ENCODE peak calls at places on chromosomes 3 and 15, in four cellular contexts. One of them, this sample, is unnamed. For H3K4me1, the result is how much of the 10 kb centered on the place peaks cover.

GRCh38 chr3:32551496-32551895 is 19.2 kb downstream of the DYNC1LI1 start:
- DNase-seq in hepatocyte: no peak
- DNase-seq in heart right ventricle: no peak
- DNase-seq in body of pancreas: no peak
- DNase-seq in this sample: no peak

GRCh38 chr3:136898954-136899353 is 36.9 kb downstream of the NCK1 start:
- DNase-seq in hepatocyte: peak
- DNase-seq in heart right ventricle: no peak
- DNase-seq in body of pancreas: no peak
- DNase-seq in this sample: no peak

GRCh38 chr15:69223083-69223813 is 62.8 kb downstream of the GLCE start:
- DNase-seq in hepatocyte: no peak
- DNase-seq in body of pancreas: no peak
- DNase-seq in heart right ventricle: no peak
- DNase-seq in this sample: no peak

GRCh38 chr3:60076307-60076706 is 1026.5 kb upstream of the CFAP20DC start:
- DNase-seq in body of pancreas: no peak
- DNase-seq in hepatocyte: no peak
- DNase-seq in heart right ventricle: no peak
- DNase-seq in this sample: no peak

GRCh38 chr3:39494781-39495180 is 27.3 kb downstream of the MOBP start:
- DNase-seq in heart right ventricle: no peak
- DNase-seq in hepatocyte: no peak
- DNase-seq in body of pancreas: no peak
- DNase-seq in this sample: no peak

GRCh38 chr15:74422723-74423442 is 10.9 kb downstream of the SEMA7A start:
- DNase-seq in hepatocyte: no peak
- DNase-seq in heart right ventricle: no peak
- DNase-seq in body of pancreas: no peak
- DNase-seq in this sample: peak

GRCh38 chr3:59771760-59772159 is 721.9 kb upstream of the CFAP20DC start:
- DNase-seq in heart right ventricle: no peak
- DNase-seq in hepatocyte: peak
- DNase-seq in body of pancreas: no peak
- DNase-seq in this sample: no peak

GRCh38 chr15:79365765-79366164 is 54.9 kb downstream of the TMED3 start:
- DNase-seq in body of pancreas: no peak
- DNase-seq in hepatocyte: no peak
- DNase-seq in heart right ventricle: no peak
- DNase-seq in this sample: no peak

GRCh38 chr3:67647390-67647878 is 7.0 kb downstream of the SUCLG2 start:
- DNase-seq in hepatocyte: peak
- DNase-seq in heart right ventricle: no peak
- DNase-seq in body of pancreas: peak
- DNase-seq in this sample: no peak

GRCh38 chr3:113147608-113148306 is 63.6 kb upstream of the BOC start:
- DNase-seq in body of pancreas: no peak
- DNase-seq in heart right ventricle: peak
- DNase-seq in hepatocyte: peak
- DNase-seq in this sample: no peak

GRCh38 chr3:179071161-179071568 is 444 bp downstream of the ZMAT3 start:
- DNase-seq in hepatocyte: peak
- DNase-seq in body of pancreas: peak
- DNase-seq in heart right ventricle: no peak
- DNase-seq in this sample: no peak

GRCh38 chr15:70579766-70580165 is 183.6 kb downstream of the UACA start:
- DNase-seq in hepatocyte: no peak
- DNase-seq in body of pancreas: no peak
- DNase-seq in heart right ventricle: no peak
- DNase-seq in this sample: no peak

GRCh38 chr15:33150993-33151392 is 43.5 kb downstream of the FMN1 start:
- DNase-seq in heart right ventricle: no peak
- DNase-seq in hepatocyte: no peak
- DNase-seq in body of pancreas: no peak
- DNase-seq in this sample: no peak

GRCh38 chr15:43518073-43518761 is 809 bp downstream of the MAP1A start:
- DNase-seq in body of pancreas: no peak
- DNase-seq in hepatocyte: peak
- DNase-seq in heart right ventricle: no peak
- DNase-seq in this sample: no peak

GRCh38 chr3:63386568-63386967 is 108.5 kb downstream of the SYNPR start:
- DNase-seq in hepatocyte: no peak
- DNase-seq in body of pancreas: no peak
- DNase-seq in heart right ventricle: no peak
- DNase-seq in this sample: no peak

GRCh38 chr3:61224823-61225222 is 26.4 kb downstream of the FHIT start:
- DNase-seq in body of pancreas: no peak
- DNase-seq in hepatocyte: no peak
- DNase-seq in heart right ventricle: no peak
- DNase-seq in this sample: no peak

GRCh38 chr15:73345658-73346057 is 23.1 kb downstream of the HCN4 start:
- DNase-seq in body of pancreas: no peak
- DNase-seq in heart right ventricle: no peak
- DNase-seq in hepatocyte: no peak
- DNase-seq in this sample: no peak

GRCh38 chr3:196150481-196150880 is 60.7 kb downstream of the ZDHHC19 start:
- DNase-seq in body of pancreas: no peak
- DNase-seq in hepatocyte: no peak
- DNase-seq in heart right ventricle: no peak
- DNase-seq in this sample: no peak

GRCh38 chr3:126488205-126488604 is 12.5 kb upstream of the ZXDC start:
- DNase-seq in hepatocyte: no peak
- DNase-seq in body of pancreas: no peak
- DNase-seq in heart right ventricle: no peak
- DNase-seq in this sample: peak

GRCh38 chr3:88795502-88795901 is 311.9 kb upstream of the EPHA3 start:
- DNase-seq in body of pancreas: no peak
- DNase-seq in hepatocyte: no peak
- DNase-seq in heart right ventricle: no peak
- DNase-seq in this sample: no peak

GRCh38 chr3:45597166-45597565 is 2.6 kb downstream of the LIMD1 start:
- DNase-seq in body of pancreas: no peak
- DNase-seq in hepatocyte: no peak
- DNase-seq in heart right ventricle: no peak
- DNase-seq in this sample: peak

GRCh38 chr15:84962975-84963374 is 18.7 kb upstream of the PDE8A start:
- DNase-seq in body of pancreas: no peak
- DNase-seq in heart right ventricle: no peak
- DNase-seq in hepatocyte: no peak
- DNase-seq in this sample: no peak

GRCh38 chr15:73941871-73942635 is 15.8 kb downstream of the LOXL1 start:
- DNase-seq in body of pancreas: no peak
- DNase-seq in hepatocyte: no peak
- DNase-seq in heart right ventricle: no peak
- DNase-seq in this sample: peak

GRCh38 chr3:149216195-149216869 is 5.3 kb downstream of the CP start:
- DNase-seq in hepatocyte: no peak
- DNase-seq in heart right ventricle: no peak
- DNase-seq in body of pancreas: no peak
- DNase-seq in this sample: peak

GRCh38 chr3:143536817-143537535 is 311.3 kb downstream of the SLC9A9 start:
- DNase-seq in body of pancreas: peak
- DNase-seq in heart right ventricle: peak
- DNase-seq in hepatocyte: no peak
- DNase-seq in this sample: no peak

DNA sequence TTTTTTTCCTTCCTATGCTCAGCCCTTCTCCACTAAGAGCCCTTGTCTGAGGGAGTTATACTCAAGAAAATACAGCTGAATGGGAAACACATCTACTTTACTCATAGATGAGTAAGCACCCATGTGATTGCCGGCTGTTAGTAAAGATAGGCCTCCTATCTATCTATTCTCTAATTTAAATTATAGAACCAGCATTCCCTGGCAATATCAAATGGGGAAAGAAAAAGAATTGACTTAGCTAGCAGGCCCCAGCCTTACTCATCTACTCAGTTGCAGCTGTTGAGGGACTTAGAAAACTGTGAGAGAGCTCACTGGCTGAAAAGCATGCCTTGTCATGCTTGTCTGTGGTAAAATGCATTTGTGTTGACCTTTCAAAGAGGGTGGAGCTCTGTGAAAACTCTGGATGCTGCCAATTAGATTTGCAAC is 116.9 kb upstream of the LRRFIP2 start:
- DNase-seq in body of pancreas: no peak
- DNase-seq in hepatocyte: no peak
- DNase-seq in heart right ventricle: no peak
- DNase-seq in this sample: no peak
- H3K4me1 ChIP-seq in body of pancreas: under half
- H3K4me1 ChIP-seq in hepatocyte: under half
- H3K4me1 ChIP-seq in heart right ventricle: under half
- H3K4me1 ChIP-seq in this sample: under half

GRCh38 chr3:52299247-52299657 is 11.6 kb downstream of the GLYCTK start:
- DNase-seq in heart right ventricle: no peak
- DNase-seq in hepatocyte: no peak
- DNase-seq in body of pancreas: no peak
- DNase-seq in this sample: no peak

GRCh38 chr3:52298147-52299098 is 10.8 kb downstream of the GLYCTK start:
- DNase-seq in heart right ventricle: no peak
- DNase-seq in body of pancreas: peak
- DNase-seq in hepatocyte: peak
- DNase-seq in this sample: no peak

GRCh38 chr3:52301042-52301441 is 13.4 kb downstream of the GLYCTK start:
- DNase-seq in body of pancreas: no peak
- DNase-seq in heart right ventricle: no peak
- DNase-seq in hepatocyte: no peak
- DNase-seq in this sample: no peak

GRCh38 chr3:52297242-52298146 is 9.9 kb downstream of the GLYCTK start:
- DNase-seq in heart right ventricle: no peak
- DNase-seq in hepatocyte: no peak
- DNase-seq in body of pancreas: no peak
- DNase-seq in this sample: no peak

GRCh38 chr3:52299815-52300611 is 12.4 kb downstream of the GLYCTK start:
- DNase-seq in hepatocyte: peak
- DNase-seq in heart right ventricle: peak
- DNase-seq in body of pancreas: peak
- DNase-seq in this sample: peak
- H3K4me3 ChIP-seq in hepatocyte: no peak
- H3K4me3 ChIP-seq in heart right ventricle: no peak
- H3K4me3 ChIP-seq in body of pancreas: no peak
- H3K4me3 ChIP-seq in this sample: no peak

DNA sequence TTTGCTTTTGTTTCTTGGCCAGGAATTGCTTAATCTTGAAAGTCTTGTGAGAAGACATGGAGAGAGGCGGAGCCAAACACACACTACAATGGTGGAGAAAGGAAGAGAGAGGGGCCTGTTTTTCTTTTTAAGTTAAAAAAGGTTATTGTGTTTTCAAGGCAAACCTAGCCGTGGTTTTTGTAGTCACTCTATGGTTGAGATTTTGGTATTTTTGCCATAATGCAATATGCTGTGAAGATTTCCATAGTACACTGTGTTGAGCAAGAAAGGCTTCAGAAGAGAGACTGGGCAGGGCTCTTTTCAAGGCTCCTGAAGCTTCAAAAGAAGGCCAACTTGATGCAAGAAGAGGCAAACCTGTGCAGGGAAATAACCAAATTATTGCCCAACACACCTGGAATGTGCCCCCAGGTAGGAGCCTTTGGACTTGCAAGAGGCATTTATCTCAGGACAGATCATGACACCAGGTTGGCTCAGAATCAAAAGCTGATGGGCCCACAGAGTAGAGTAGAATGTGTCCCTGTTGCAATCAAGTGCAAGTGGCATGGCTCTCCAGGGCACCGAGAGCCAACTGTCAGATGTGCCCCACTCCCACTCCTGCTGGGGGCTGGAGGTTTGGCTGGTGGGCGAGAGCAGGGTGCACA is 22.1 kb downstream of the AMOTL2 start:
- DNase-seq in hepatocyte: no peak
- DNase-seq in heart right ventricle: no peak
- DNase-seq in body of pancreas: peak
- DNase-seq in this sample: no peak
- H3K27ac ChIP-seq in hepatocyte: peak
- H3K27ac ChIP-seq in heart right ventricle: peak
- H3K27ac ChIP-seq in body of pancreas: peak
- H3K27ac ChIP-seq in this sample: peak

GRCh38 chr3:105238367-105238766 is 128.3 kb upstream of the ALCAM start:
- DNase-seq in heart right ventricle: no peak
- DNase-seq in hepatocyte: no peak
- DNase-seq in body of pancreas: no peak
- DNase-seq in this sample: no peak
- H3K4me1 ChIP-seq in heart right ventricle: under half
- H3K4me1 ChIP-seq in hepatocyte: under half
- H3K4me1 ChIP-seq in body of pancreas: under half
- H3K4me1 ChIP-seq in this sample: under half

This sample was measured in lower lobe of right lung.